ENCODE peak calls at places on chromosomes 7 and 10, in five cellular contexts. E is cardiac muscle cell, T is MM.1S, Q is right cardiac atrium, O is sigmoid colon. M is an unnamed sample.

GRCh38 chr10:25639646-25640045 is 294.4 kb upstream of the MYO3A start:
- DNase-seq in E (no peak), O (no peak), Q (no peak), T (no peak), M (no peak)

GRCh38 chr10:32318476-32318896 is 28.5 kb downstream of the EPC1 start:
- DNase-seq in O (no peak), T (peak; percentile 15), E (no peak), Q (no peak), M (no peak)

GRCh38 chr10:100124097-100124496 is 42.4 kb upstream of the CPN1 start:
- DNase-seq in E (no peak), T (no peak), Q (no peak), O (no peak), M (no peak)

GRCh38 chr7:22194633-22195273 is 162.2 kb downstream of the RAPGEF5 start:
- DNase-seq in O (no peak), Q (no peak), E (no peak), T (no peak), M (no peak)

GRCh38 chr7:64509583-64509982 is 53.3 kb downstream of the ZNF680 start:
- DNase-seq in O (no peak), T (no peak), Q (no peak), E (no peak), M (no peak)

GRCh38 chr7:140242057-140243031 is 65.6 kb upstream of the KDM7A start:
- DNase-seq in Q (peak; percentile 25), O (no peak), E (no peak), T (peak; percentile 58), M (no peak)

GRCh38 chr7:152344253-152344652 is 91.5 kb downstream of the KMT2C start:
- DNase-seq in E (no peak), O (no peak), Q (no peak), T (no peak), M (no peak)

GRCh38 chr7:75819711-75820110 is 6.1 kb upstream of the CCL24 start:
- DNase-seq in Q (no peak), O (no peak), E (no peak), T (no peak), M (no peak)

GRCh38 chr10:44492678-44493077 is 107.8 kb upstream of the CXCL12 start:
- DNase-seq in T (no peak), Q (no peak), E (no peak), O (no peak), M (no peak)

GRCh38 chr7:36683695-36684357 is 40.5 kb downstream of the AOAH start:
- DNase-seq in T (no peak), E (no peak), O (no peak), Q (no peak), M (no peak)

GRCh38 chr7:6655636-6656385 is 18.7 kb downstream of the ZNF316 start:
- DNase-seq in T (no peak), E (no peak), O (peak; percentile 60), Q (no peak), M (no peak)

GRCh38 chr7:1056006-1056784 is 11.8 kb downstream of the GPR146 start:
- DNase-seq in Q (no peak), O (no peak), T (no peak), E (no peak), M (no peak)

GRCh38 chr10:98556061-98556460 is 109.3 kb upstream of the HPS1 start:
- DNase-seq in T (no peak), E (no peak), O (no peak), Q (no peak), M (no peak)

GRCh38 chr7:150586068-150586777 is 19.0 kb downstream of the GIMAP4 start:
- DNase-seq in T (no peak), E (no peak), O (no peak), Q (no peak), M (no peak)

GRCh38 chr7:47570649-47571050 is 11.3 kb downstream of the TNS3 start:
- DNase-seq in O (peak; percentile 88), T (no peak), Q (peak; percentile 72), E (no peak), M (no peak)

GRCh38 chr7:2845193-2845592 is 1.1 kb upstream of the GNA12 start:
- DNase-seq in E (no peak), T (no peak), Q (no peak), O (no peak), M (no peak)

GRCh38 chr7:47371733-47372368 is 210.1 kb downstream of the TNS3 start:
- DNase-seq in E (peak; percentile 81), Q (peak; percentile 83), T (no peak), O (peak; percentile 88), M (peak; percentile 26)

GRCh38 chr10:94212876-94213595 is 149.7 kb downstream of the NOC3L start:
- DNase-seq in T (no peak), Q (no peak), E (no peak), O (peak; percentile 69), M (no peak)

GRCh38 chr10:130905386-130905785 is 406.1 kb downstream of the TCERG1L start:
- DNase-seq in T (no peak), O (no peak), Q (no peak), E (no peak), M (no peak)

GRCh38 chr7:117319211-117319610 is 3.6 kb downstream of the WNT2 start:
- DNase-seq in E (no peak), Q (no peak), T (no peak), O (no peak), M (no peak)

GRCh38 chr7:101858437-101859385 is 41.3 kb downstream of the CUX1 start:
- DNase-seq in Q (no peak), E (no peak), T (no peak), O (peak; percentile 48), M (no peak)

GRCh38 chr7:149662591-149663095 is 110.7 kb downstream of the ZNF467 start:
- DNase-seq in Q (peak; percentile 53), T (peak; percentile 85), E (peak; percentile 77), O (peak; percentile 84), M (peak; percentile 80)

GRCh38 chr7:118762451-118762850 is 537.9 kb downstream of the ANKRD7 start:
- DNase-seq in E (no peak), O (no peak), Q (no peak), T (no peak), M (no peak)

GRCh38 chr10:3780056-3780765 is 4.8 kb downstream of the KLF6 start:
- DNase-seq in T (no peak), E (no peak), Q (no peak), O (no peak), M (no peak)

GRCh38 chr7:99448855-99449254 is 10.1 kb downstream of the CPSF4 start:
- DNase-seq in Q (no peak), O (no peak), T (no peak), E (no peak), M (no peak)

GRCh38 chr7:99451936-99452335 is 13.2 kb downstream of the CPSF4 start:
- DNase-seq in O (no peak), Q (no peak), E (no peak), T (no peak), M (no peak)

GRCh38 chr7:99455874-99456273 is 10.1 kb downstream of the ATP5MF start:
- DNase-seq in O (no peak), E (no peak), Q (no peak), T (no peak), M (no peak)

GRCh38 chr7:99453105-99453504 is 12.9 kb downstream of the ATP5MF start:
- DNase-seq in E (no peak), Q (no peak), O (no peak), T (no peak), M (no peak)

GRCh38 chr7:99452541-99452940 is 13.4 kb downstream of the ATP5MF start:
- DNase-seq in E (no peak), T (no peak), Q (no peak), O (no peak), M (no peak)
- H3K27ac ChIP-seq in E (no peak overlapping the region), T (no peak overlapping the region), Q (no peak overlapping the region), O (no peak overlapping the region), M (peak overlapping the region; percentile 5)

GRCh38 chr10:19892677-19893076 is 76.4 kb downstream of the PLXDC2 start:
- DNase-seq in E (no peak), Q (no peak), O (no peak), T (no peak), M (no peak)

GRCh38 chr10:19888061-19888660 is 71.9 kb downstream of the PLXDC2 start:
- DNase-seq in T (no peak), E (no peak), O (no peak), Q (no peak), M (no peak)

GRCh38 chr10:19891429-19891828 is 75.2 kb downstream of the PLXDC2 start:
- DNase-seq in Q (no peak), O (no peak), E (peak; percentile 52), T (no peak), M (no peak)

GRCh38 chr10:19889279-19889678 is 73.0 kb downstream of the PLXDC2 start:
- DNase-seq in O (no peak), E (no peak), Q (no peak), T (no peak), M (peak; percentile 31)
- H3K27ac ChIP-seq in O (no peak overlapping the region), E (no peak overlapping the region), Q (no peak overlapping the region), T (no peak overlapping the region), M (no peak overlapping the region)

DNA sequence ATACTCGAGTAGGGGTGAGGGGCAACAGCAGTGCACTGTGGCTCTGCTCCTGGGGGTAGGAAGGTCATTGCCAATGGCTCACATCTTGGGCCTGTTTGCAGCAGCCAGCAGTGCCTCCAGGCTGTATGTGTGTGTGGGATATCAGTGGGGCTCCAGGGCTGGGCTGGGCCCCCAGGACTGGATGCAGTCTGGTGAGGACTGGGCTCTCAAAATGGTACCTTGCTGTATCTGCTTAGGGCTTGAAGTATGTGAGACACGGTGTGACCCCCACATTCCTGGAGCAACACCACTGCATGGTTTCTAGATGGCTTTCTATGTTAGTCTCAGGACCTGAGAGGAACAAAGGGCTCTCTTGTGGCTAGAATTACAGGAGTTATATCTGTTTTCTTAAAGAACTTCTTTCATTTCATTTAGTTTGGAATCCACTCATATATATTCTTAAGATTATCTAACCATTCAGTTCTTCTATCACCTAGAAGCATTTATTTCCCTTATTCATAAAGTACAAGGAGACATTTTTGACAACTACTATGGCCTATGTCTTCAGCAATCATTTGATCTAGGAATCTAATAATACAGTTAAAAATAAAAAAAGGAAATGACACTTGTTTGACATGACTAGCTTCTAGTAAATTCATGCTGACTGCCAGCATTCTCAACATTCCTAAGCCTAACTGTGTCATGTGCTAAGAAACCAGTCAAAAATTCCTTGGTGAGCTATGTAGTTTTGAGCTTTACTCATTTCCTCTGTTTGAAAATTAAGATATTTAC is 443.2 kb upstream of the SEMA3A start:
- DNase-seq in T (no peak), Q (no peak), O (peak; percentile 37), E (peak; percentile 48), M (peak; percentile 77)
- H3K27ac ChIP-seq in T (no peak overlapping the region), Q (no peak overlapping the region), O (no peak overlapping the region), E (peak overlapping the region; percentile 59), M (peak overlapping the region; percentile 77)

GRCh38 chr7:26959290-26959689 is 94.9 kb upstream of the SKAP2 start:
- DNase-seq in T (no peak), Q (no peak), E (no peak), O (no peak), M (no peak)
- H3K27ac ChIP-seq in T (no peak overlapping the region), Q (no peak overlapping the region), E (no peak overlapping the region), O (no peak overlapping the region), M (no peak overlapping the region)

DNA sequence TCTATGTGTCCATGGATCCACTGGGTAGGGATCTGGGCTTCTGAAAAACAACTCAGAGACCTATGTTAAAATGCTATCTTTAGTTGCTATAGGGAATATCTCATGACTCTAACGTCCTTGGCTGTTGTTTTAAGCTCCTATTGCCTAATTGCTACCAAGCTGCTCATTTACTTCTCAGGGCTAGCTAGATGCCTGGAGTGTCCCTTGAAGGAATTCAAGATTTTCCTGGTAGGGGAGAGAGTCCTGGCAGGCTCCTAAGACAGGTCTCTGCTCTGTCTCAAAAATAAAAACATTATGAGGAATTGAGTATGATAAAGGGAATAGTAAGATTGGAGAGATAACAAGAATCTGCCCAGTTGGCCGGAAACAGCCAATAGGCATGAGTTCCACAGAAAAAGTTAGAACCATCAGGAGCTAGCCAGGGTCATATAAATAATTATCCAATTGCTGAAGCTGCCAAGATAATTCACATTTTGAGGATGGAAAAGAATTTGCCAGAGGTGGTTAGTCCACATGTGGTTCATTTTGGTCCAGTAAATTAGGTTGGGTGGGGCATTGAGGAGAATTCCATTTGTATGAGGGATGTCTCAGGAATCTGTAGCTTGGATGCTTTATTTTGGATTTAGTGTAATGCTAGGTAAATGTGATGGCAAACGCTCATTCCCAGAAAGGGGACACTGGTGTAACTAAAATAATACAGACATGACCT is 362.7 kb upstream of the VSTM2A start:
- DNase-seq in O (no peak), E (no peak), Q (no peak), T (no peak), M (no peak)
- H3K27ac ChIP-seq in O (no peak overlapping the region), E (no peak overlapping the region), Q (no peak overlapping the region), T (no peak overlapping the region), M (no peak overlapping the region)

M was measured in A673.